ENCODE peak calls at places on chromosomes 6 and 20, in six cellular contexts. T is upper lobe of right lung, F is OCI-LY7, J is lung, Q is breast epithelium, K is tibial artery. X is an unnamed sample. For H3K4me1, the result is how much of the 10 kb centered on the place peaks cover.

GRCh38 chr6:108714012-108714773 is 134.0 kb upstream of the ARMC2 start:
- DNase-seq in T (no peak), F (no peak), J (no peak), Q (no peak), K (peak), X (no peak)

GRCh38 chr6:38801305-38801704 is 86.2 kb downstream of the DNAH8 start:
- DNase-seq in T (no peak), F (no peak), J (no peak), Q (no peak), K (no peak), X (no peak)

GRCh38 chr6:74551896-74552295 is 654.0 kb downstream of the COL12A1 start:
- DNase-seq in T (no peak), F (no peak), J (no peak), Q (no peak), K (no peak), X (no peak)

GRCh38 chr20:37727957-37728634 is 34.3 kb downstream of the CTNNBL1 start:
- DNase-seq in T (no peak), F (no peak), J (no peak), Q (no peak), K (no peak), X (no peak)

GRCh38 chr20:2162125-2162822 is 60.6 kb downstream of the STK35 start:
- DNase-seq in T (no peak), F (no peak), J (no peak), Q (no peak), K (no peak), X (no peak)

GRCh38 chr20:62702886-62703852 is 5.5 kb upstream of the NTSR1 start:
- DNase-seq in T (no peak), F (no peak), J (no peak), Q (no peak), K (no peak), X (no peak)

GRCh38 chr20:20712004-20712473 is 405 bp downstream of the RALGAPA2 start:
- DNase-seq in T (no peak), F (no peak), J (no peak), Q (no peak), K (no peak), X (peak)

GRCh38 chr6:131683479-131683878 is 17.7 kb downstream of the OR2A4 start:
- DNase-seq in T (no peak), F (peak), J (no peak), Q (no peak), K (no peak), X (no peak)

GRCh38 chr6:147530132-147531060 is 21.9 kb downstream of the SAMD5 start:
- DNase-seq in T (no peak), F (peak), J (no peak), Q (no peak), K (no peak), X (no peak)

GRCh38 chr6:152176219-152176745 is 368.8 kb downstream of the ESR1 start:
- DNase-seq in T (no peak), F (no peak), J (no peak), Q (no peak), K (no peak), X (no peak)

GRCh38 chr6:133259561-133259960 is 18.4 kb downstream of the EYA4 start:
- DNase-seq in T (no peak), F (no peak), J (no peak), Q (no peak), K (no peak), X (no peak)

GRCh38 chr6:2891768-2892170 is 11.3 kb downstream of the SERPINB9 start:
- DNase-seq in T (no peak), F (peak), J (no peak), Q (no peak), K (no peak), X (no peak)

GRCh38 chr6:153503810-153504209 is 372.7 kb upstream of the RGS17 start:
- DNase-seq in T (no peak), F (peak), J (no peak), Q (no peak), K (no peak), X (no peak)
- TF ChIP-seq CTCF in T (no peak), F (peak), J (no peak), Q (no peak), K (no peak), X (no peak)

GRCh38 chr6:139982652-139983051 is 608.2 kb upstream of the CITED2 start:
- DNase-seq in T (no peak), F (no peak), J (no peak), Q (no peak), K (no peak), X (no peak)
- H3K4me3 ChIP-seq in T (no peak), F (no peak), J (no peak), Q (no peak), K (no peak), X (no peak)

GRCh38 chr6:167953551-167953950 is 43.9 kb upstream of the KIF25 start:
- DNase-seq in T (no peak), F (no peak), J (no peak), Q (no peak), K (no peak), X (no peak)

GRCh38 chr6:167956491-167956890 is 41.0 kb upstream of the KIF25 start:
- DNase-seq in T (no peak), F (no peak), J (no peak), Q (no peak), K (no peak), X (no peak)

GRCh38 chr6:167954151-167954550 is 43.3 kb upstream of the KIF25 start:
- DNase-seq in T (no peak), F (no peak), J (no peak), Q (no peak), K (no peak), X (no peak)

GRCh38 chr6:167957626-167958025 is 39.8 kb upstream of the KIF25 start:
- DNase-seq in T (no peak), F (no peak), J (no peak), Q (no peak), K (no peak), X (no peak)

DNA sequence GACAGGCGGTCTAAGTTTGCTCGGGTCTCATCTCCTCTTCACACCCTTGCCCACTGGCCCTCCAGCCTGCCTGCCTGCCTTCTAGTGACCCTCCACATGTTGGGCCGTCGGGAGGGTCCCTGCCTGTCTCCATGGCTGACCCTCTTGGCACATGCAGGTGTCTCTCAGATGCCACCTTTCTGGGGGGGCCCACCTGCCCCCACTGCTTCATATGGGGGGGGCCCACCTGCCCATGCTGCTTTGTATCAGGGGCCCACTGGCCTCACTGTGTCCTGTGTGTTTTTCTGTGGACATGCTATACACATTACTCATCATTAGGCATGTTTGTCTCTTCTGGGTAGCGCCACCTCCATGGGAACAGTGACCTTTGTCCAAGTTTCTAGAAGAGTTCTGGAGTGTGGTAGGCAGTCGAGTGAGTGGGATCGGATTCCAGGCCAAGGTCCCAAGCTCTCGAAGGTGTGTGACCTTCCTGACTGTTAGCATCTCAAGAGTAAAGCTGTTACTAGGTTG is 40.4 kb upstream of the KIF25 start:
- DNase-seq in T (no peak), F (no peak), J (no peak), Q (no peak), K (no peak), X (no peak)
- H3K4me1 ChIP-seq in T (under half), F (under half), J (under half), Q (under half), K (under half), X (under half)

GRCh38 chr6:42225419-42225818 is 7.8 kb upstream of the MRPS10 start:
- DNase-seq in T (no peak), F (no peak), J (no peak), Q (no peak), K (no peak), X (no peak)

GRCh38 chr6:42225043-42225368 is 7.3 kb upstream of the MRPS10 start:
- DNase-seq in T (no peak), F (no peak), J (no peak), Q (no peak), K (no peak), X (no peak)

GRCh38 chr6:42228305-42228704 is 10.6 kb upstream of the MRPS10 start:
- DNase-seq in T (no peak), F (no peak), J (no peak), Q (no peak), K (no peak), X (no peak)

GRCh38 chr6:42227173-42227850 is 9.7 kb upstream of the MRPS10 start:
- DNase-seq in T (no peak), F (no peak), J (no peak), Q (peak), K (no peak), X (no peak)

GRCh38 chr6:42226251-42227143 is 8.8 kb upstream of the MRPS10 start:
- DNase-seq in T (no peak), F (no peak), J (no peak), Q (peak), K (no peak), X (no peak)
- TF ChIP-seq CTCF in T (no peak), F (no peak), J (no peak), Q (no peak), K (no peak), X (no peak)

GRCh38 chr6:170289971-170290305 is 940 bp downstream of the DLL1 start:
- DNase-seq in T (no peak), F (no peak), J (no peak), Q (no peak), K (no peak), X (no peak)

GRCh38 chr6:170290306-170291128 is at the start of gene DLL1:
- DNase-seq in T (no peak), F (no peak), J (no peak), Q (peak), K (no peak), X (no peak)

GRCh38 chr6:170287371-170287876 is 3.5 kb downstream of the DLL1 start:
- DNase-seq in T (peak), F (no peak), J (no peak), Q (no peak), K (no peak), X (no peak)

GRCh38 chr6:170288091-170288631 is 2.7 kb downstream of the DLL1 start:
- DNase-seq in T (no peak), F (no peak), J (no peak), Q (no peak), K (no peak), X (no peak)

DNA sequence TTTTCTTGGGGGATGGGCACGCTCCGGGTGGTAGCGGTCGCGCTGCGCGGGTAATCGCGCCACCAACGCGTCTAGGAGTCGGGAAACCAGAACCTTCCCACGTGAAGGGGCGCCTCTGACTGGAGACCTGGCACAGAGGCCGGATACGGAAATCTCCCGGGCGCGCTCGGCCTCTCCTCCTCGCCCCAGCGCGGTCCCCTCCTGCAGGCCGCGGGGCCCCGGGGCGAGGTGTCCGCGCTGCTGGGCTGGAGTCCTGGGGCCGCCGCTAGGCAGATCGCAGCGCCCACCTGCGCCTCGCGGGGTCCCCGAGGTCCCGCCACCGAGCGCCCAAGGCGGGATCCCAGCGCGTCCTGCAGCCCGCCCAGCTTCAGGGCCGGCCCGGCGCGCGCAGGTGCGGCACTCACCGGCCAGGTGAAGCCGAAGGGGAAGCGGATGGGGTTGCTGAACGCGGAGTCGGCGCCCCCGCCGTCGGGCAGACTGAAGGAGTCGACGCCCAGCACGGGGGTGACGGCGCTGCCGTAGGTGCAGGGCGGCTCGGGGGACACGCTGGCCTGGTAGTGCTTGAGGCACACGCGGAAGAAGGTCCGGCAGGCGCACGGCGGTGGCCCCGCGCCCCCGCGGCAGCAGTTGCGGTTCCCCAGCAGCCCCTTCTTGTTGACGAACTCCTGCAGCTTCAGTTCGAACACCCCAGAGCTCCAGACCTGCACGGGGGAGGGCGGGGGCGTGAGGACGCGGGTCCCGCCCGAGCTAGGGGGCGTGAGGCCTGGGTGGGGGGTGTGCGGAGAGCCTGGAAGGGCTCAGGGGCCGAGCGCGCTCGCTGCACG is 1.6 kb downstream of the DLL1 start:
- DNase-seq in T (no peak), F (no peak), J (no peak), Q (no peak), K (no peak), X (no peak)
- H3K4me3 ChIP-seq in T (peak), F (no peak), J (peak), Q (peak), K (peak), X (peak)

GRCh38 chr6:35596448-35597442 is 84.0 kb upstream of the TULP1 start:
- DNase-seq in T (no peak), F (no peak), J (no peak), Q (no peak), K (no peak), X (peak)
- H3K4me1 ChIP-seq in T (half or more), F (under half), J (under half), Q (under half), K (half or more), X (half or more)

DNA sequence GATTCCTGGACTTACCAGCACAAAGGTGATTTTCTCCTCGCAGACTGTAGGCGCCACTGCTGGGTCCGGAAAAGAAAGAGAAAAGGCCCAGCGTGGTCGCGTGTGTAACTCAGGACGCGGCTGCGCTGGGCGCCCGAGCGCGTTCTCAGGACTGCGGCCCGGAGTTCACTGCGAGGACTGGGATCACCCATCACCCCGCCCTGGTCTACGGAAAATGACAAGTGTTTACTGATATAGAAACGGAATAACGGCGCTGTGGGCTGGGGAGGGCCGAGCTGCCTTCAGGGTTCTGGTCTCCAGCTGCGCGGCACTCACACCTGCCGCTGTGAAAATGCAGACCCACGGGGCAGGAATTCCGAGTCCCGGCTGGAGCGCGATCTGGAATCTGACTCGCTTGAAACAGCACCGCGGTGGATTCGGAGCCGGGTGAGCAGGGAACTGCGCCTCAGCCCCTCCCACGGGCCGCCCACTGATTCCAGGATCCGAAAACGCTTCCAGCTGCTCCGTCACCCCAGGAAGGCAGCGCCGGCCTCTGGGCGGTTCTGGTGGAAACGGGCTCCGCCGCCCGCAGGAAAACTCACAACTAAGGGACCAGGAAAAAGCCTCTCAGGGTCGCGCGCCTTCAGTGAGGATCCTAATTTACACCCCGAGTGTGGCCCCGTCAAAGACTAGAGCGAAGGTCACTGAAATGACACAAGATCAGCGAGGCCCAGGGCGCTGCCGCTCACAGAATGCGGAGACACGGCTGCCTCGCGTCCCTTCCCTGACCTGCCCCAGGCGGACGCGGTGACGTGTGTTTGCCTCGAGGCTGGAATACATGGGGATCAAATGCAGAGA is 34.5 kb downstream of the HLA-A start:
- DNase-seq in T (peak), F (peak), J (peak), Q (peak), K (peak), X (peak)
- TF ChIP-seq CTCF in T (peak), F (peak), J (no peak), Q (peak), K (peak), X (peak)

DNA sequence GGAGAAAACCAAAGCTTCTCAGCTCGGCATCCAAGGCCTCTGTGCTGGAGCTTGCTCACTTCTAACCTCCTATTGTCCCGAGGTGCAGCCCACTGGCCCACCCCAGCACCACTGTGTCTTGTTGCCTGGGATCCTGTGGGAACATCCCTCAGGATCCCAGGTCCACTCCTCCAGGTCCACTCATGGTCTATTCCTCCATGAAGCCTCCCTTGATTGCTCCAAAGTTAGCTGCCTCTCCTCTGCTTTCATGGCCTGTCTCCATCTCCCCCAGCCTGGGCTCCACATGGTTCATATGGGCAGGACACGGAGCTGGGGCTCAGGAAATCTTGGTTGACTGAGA is 13.9 kb downstream of the SLA2 start:
- DNase-seq in T (no peak), F (no peak), J (no peak), Q (no peak), K (no peak), X (no peak)
- H3K4me3 ChIP-seq in T (no peak), F (no peak), J (no peak), Q (no peak), K (no peak), X (no peak)

GRCh38 chr6:15327271-15327670 is 81.4 kb downstream of the JARID2 start:
- DNase-seq in T (no peak), F (peak), J (peak), Q (no peak), K (no peak), X (no peak)

GRCh38 chr6:15322781-15323536 is 77.1 kb downstream of the JARID2 start:
- DNase-seq in T (no peak), F (no peak), J (no peak), Q (no peak), K (no peak), X (no peak)

GRCh38 chr6:15324427-15324985 is 78.6 kb downstream of the JARID2 start:
- DNase-seq in T (no peak), F (no peak), J (no peak), Q (no peak), K (no peak), X (no peak)

GRCh38 chr6:15326072-15326614 is 80.3 kb downstream of the JARID2 start:
- DNase-seq in T (no peak), F (peak), J (no peak), Q (no peak), K (no peak), X (no peak)

DNA sequence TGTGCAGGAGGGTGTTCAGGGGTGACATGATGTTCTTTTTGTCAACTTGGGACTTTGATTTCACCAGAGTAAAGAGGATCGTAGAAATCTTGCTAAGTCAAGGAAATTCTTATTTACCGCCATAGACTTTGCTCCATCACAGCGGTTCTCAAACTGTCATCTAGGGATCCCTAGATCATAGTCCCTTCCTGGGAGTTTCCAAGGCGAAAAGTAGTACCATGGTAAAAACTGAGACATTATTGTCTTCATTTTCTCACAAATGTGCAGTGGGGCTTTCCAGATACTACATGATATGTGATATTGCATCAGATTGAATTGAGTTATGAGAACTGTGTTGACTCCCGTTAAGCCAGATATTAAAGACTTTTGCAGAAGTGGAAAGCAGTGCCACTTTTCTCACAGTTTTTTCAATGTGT is 79.7 kb downstream of the JARID2 start:
- DNase-seq in T (no peak), F (no peak), J (no peak), Q (no peak), K (no peak), X (no peak)
- H3K4me1 ChIP-seq in T (under half), F (half or more), J (under half), Q (under half), K (under half), X (under half)